ENCODE peak calls at places on chromosomes 1 and 21, in eight cellular contexts. One of them, this sample, is unnamed.

GRCh38 chr1:183039985-183040447 is 16.8 kb downstream of the LAMC1 start:
- DNase-seq in colonic mucosa: no peak
- DNase-seq in GM23248: peak; percentile 86
- DNase-seq in IMR-90: peak; percentile 88
- DNase-seq in GM12878: no peak
- DNase-seq in PC-3: no peak
- DNase-seq in mammary epithelial cell: peak; percentile 56
- DNase-seq in HepG2: no peak
- DNase-seq in this sample: peak; percentile 81

GRCh38 chr1:43357251-43357650 is 1.5 kb upstream of the CDC20 start:
- DNase-seq in colonic mucosa: no peak
- DNase-seq in GM23248: no peak
- DNase-seq in IMR-90: peak; percentile 70
- DNase-seq in GM12878: no peak
- DNase-seq in HepG2: no peak
- DNase-seq in PC-3: no peak
- DNase-seq in mammary epithelial cell: no peak
- DNase-seq in this sample: no peak

GRCh38 chr1:202200669-202201068 is 7.1 kb downstream of the LGR6 start:
- DNase-seq in HepG2: no peak
- DNase-seq in colonic mucosa: no peak
- DNase-seq in PC-3: no peak
- DNase-seq in GM23248: no peak
- DNase-seq in mammary epithelial cell: no peak
- DNase-seq in GM12878: no peak
- DNase-seq in IMR-90: no peak
- DNase-seq in this sample: no peak

GRCh38 chr1:196059210-196059609 is 549.0 kb downstream of the KCNT2 start:
- DNase-seq in IMR-90: no peak
- DNase-seq in GM23248: no peak
- DNase-seq in GM12878: no peak
- DNase-seq in HepG2: no peak
- DNase-seq in colonic mucosa: no peak
- DNase-seq in mammary epithelial cell: no peak
- DNase-seq in PC-3: peak; percentile 7
- DNase-seq in this sample: no peak

GRCh38 chr21:39774252-39774651 is 29.3 kb downstream of the IGSF5 start:
- DNase-seq in HepG2: no peak
- DNase-seq in GM12878: no peak
- DNase-seq in IMR-90: no peak
- DNase-seq in mammary epithelial cell: no peak
- DNase-seq in PC-3: no peak
- DNase-seq in GM23248: no peak
- DNase-seq in colonic mucosa: no peak
- DNase-seq in this sample: no peak

GRCh38 chr1:179164494-179164893 is 65.0 kb downstream of the ABL2 start:
- DNase-seq in mammary epithelial cell: peak; percentile 91
- DNase-seq in PC-3: peak; percentile 78
- DNase-seq in GM23248: peak; percentile 58
- DNase-seq in HepG2: peak; percentile 45
- DNase-seq in GM12878: no peak
- DNase-seq in colonic mucosa: no peak
- DNase-seq in IMR-90: peak; percentile 84
- DNase-seq in this sample: peak; percentile 24

GRCh38 chr1:203129501-203130231 is 2.1 kb downstream of the ADORA1 start:
- DNase-seq in GM23248: peak; percentile 11
- DNase-seq in PC-3: no peak
- DNase-seq in GM12878: no peak
- DNase-seq in HepG2: no peak
- DNase-seq in mammary epithelial cell: no peak
- DNase-seq in colonic mucosa: no peak
- DNase-seq in IMR-90: no peak
- DNase-seq in this sample: no peak

GRCh38 chr1:162536511-162536910 is 25.0 kb upstream of the UAP1 start:
- DNase-seq in HepG2: no peak
- DNase-seq in colonic mucosa: no peak
- DNase-seq in GM23248: peak; percentile 67
- DNase-seq in GM12878: no peak
- DNase-seq in IMR-90: peak; percentile 59
- DNase-seq in mammary epithelial cell: peak; percentile 63
- DNase-seq in PC-3: peak; percentile 57
- DNase-seq in this sample: peak; percentile 55

GRCh38 chr1:201026746-201027145 is 3.2 kb upstream of the KIF21B start:
- DNase-seq in IMR-90: no peak
- DNase-seq in PC-3: no peak
- DNase-seq in GM12878: no peak
- DNase-seq in GM23248: no peak
- DNase-seq in colonic mucosa: no peak
- DNase-seq in HepG2: no peak
- DNase-seq in mammary epithelial cell: no peak
- DNase-seq in this sample: no peak

GRCh38 chr1:185964946-185965345 is 230.8 kb downstream of the HMCN1 start:
- DNase-seq in GM12878: no peak
- DNase-seq in HepG2: no peak
- DNase-seq in mammary epithelial cell: no peak
- DNase-seq in GM23248: no peak
- DNase-seq in PC-3: no peak
- DNase-seq in colonic mucosa: no peak
- DNase-seq in IMR-90: peak; percentile 29
- DNase-seq in this sample: no peak

GRCh38 chr1:244150071-244150470 is 99.0 kb downstream of the ZBTB18 start:
- DNase-seq in GM12878: no peak
- DNase-seq in GM23248: peak; percentile 59
- DNase-seq in IMR-90: peak; percentile 32
- DNase-seq in PC-3: no peak
- DNase-seq in mammary epithelial cell: no peak
- DNase-seq in HepG2: no peak
- DNase-seq in colonic mucosa: no peak
- DNase-seq in this sample: peak; percentile 9
- H3K9ac ChIP-seq in GM12878: no peak overlapping the region
- H3K9ac ChIP-seq in GM23248: no peak overlapping the region
- H3K9ac ChIP-seq in IMR-90: no peak overlapping the region
- H3K9ac ChIP-seq in PC-3: no peak overlapping the region
- H3K9ac ChIP-seq in mammary epithelial cell: no peak overlapping the region
- H3K9ac ChIP-seq in HepG2: no peak overlapping the region
- H3K9ac ChIP-seq in colonic mucosa: no peak overlapping the region
- H3K9ac ChIP-seq in this sample: no peak overlapping the region

GRCh38 chr1:56301791-56302190 is 277.6 kb downstream of the PLPP3 start:
- DNase-seq in GM12878: no peak
- DNase-seq in GM23248: peak; percentile 67
- DNase-seq in IMR-90: peak; percentile 95
- DNase-seq in HepG2: no peak
- DNase-seq in mammary epithelial cell: no peak
- DNase-seq in PC-3: peak; percentile 85
- DNase-seq in colonic mucosa: no peak
- DNase-seq in this sample: peak; percentile 87

GRCh38 chr1:56295949-56296929 is 283.1 kb downstream of the PLPP3 start:
- DNase-seq in HepG2: no peak
- DNase-seq in PC-3: no peak
- DNase-seq in GM12878: peak; percentile 5
- DNase-seq in mammary epithelial cell: no peak
- DNase-seq in colonic mucosa: no peak
- DNase-seq in IMR-90: no peak
- DNase-seq in GM23248: no peak
- DNase-seq in this sample: no peak

GRCh38 chr1:56298866-56299265 is 280.5 kb downstream of the PLPP3 start:
- DNase-seq in mammary epithelial cell: no peak
- DNase-seq in IMR-90: no peak
- DNase-seq in GM23248: no peak
- DNase-seq in GM12878: no peak
- DNase-seq in colonic mucosa: no peak
- DNase-seq in HepG2: no peak
- DNase-seq in PC-3: no peak
- DNase-seq in this sample: no peak

GRCh38 chr1:56297948-56298347 is 281.4 kb downstream of the PLPP3 start:
- DNase-seq in GM12878: no peak
- DNase-seq in PC-3: no peak
- DNase-seq in HepG2: peak; percentile 83
- DNase-seq in colonic mucosa: no peak
- DNase-seq in mammary epithelial cell: no peak
- DNase-seq in GM23248: no peak
- DNase-seq in IMR-90: no peak
- DNase-seq in this sample: no peak

DNA sequence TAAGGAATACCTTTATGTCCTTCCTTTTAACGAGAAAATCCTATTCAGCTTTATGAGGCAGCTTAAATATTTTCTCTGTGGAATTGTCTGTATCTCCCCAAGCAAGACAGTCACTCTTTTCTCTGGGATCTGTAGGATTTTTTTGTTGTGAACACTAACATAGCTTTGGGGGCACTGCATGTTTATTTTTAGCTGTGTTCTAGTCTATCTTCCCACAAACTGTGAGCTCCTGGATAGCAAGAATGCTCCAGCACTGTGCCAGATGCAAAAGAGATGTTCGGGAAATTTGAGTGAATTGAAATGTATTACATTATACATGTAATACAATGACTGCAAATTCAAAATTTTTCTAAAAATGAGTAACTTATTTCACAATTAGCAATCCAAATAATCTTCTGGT is 282.2 kb downstream of the PLPP3 start:
- DNase-seq in GM12878: no peak
- DNase-seq in PC-3: no peak
- DNase-seq in colonic mucosa: no peak
- DNase-seq in HepG2: no peak
- DNase-seq in mammary epithelial cell: no peak
- DNase-seq in GM23248: peak; percentile 8
- DNase-seq in IMR-90: no peak
- DNase-seq in this sample: peak; percentile 6
- H3K9ac ChIP-seq in GM12878: no peak overlapping the region
- H3K9ac ChIP-seq in PC-3: no peak overlapping the region
- H3K9ac ChIP-seq in colonic mucosa: no peak overlapping the region
- H3K9ac ChIP-seq in HepG2: no peak overlapping the region
- H3K9ac ChIP-seq in mammary epithelial cell: no peak overlapping the region
- H3K9ac ChIP-seq in GM23248: no peak overlapping the region
- H3K9ac ChIP-seq in IMR-90: no peak overlapping the region
- H3K9ac ChIP-seq in this sample: no peak overlapping the region

GRCh38 chr21:42122808-42123207 is 51.7 kb downstream of the UMODL1 start:
- DNase-seq in GM12878: no peak
- DNase-seq in GM23248: no peak
- DNase-seq in PC-3: no peak
- DNase-seq in colonic mucosa: no peak
- DNase-seq in IMR-90: no peak
- DNase-seq in HepG2: no peak
- DNase-seq in mammary epithelial cell: no peak
- DNase-seq in this sample: no peak

GRCh38 chr21:42125571-42126544 is 54.7 kb downstream of the UMODL1 start:
- DNase-seq in HepG2: peak; percentile 39
- DNase-seq in colonic mucosa: no peak
- DNase-seq in IMR-90: peak; percentile 59
- DNase-seq in GM23248: peak; percentile 54
- DNase-seq in mammary epithelial cell: no peak
- DNase-seq in PC-3: peak; percentile 64
- DNase-seq in GM12878: no peak
- DNase-seq in this sample: peak; percentile 60

GRCh38 chr21:42123509-42123908 is 52.4 kb downstream of the UMODL1 start:
- DNase-seq in colonic mucosa: no peak
- DNase-seq in IMR-90: no peak
- DNase-seq in HepG2: no peak
- DNase-seq in PC-3: no peak
- DNase-seq in mammary epithelial cell: no peak
- DNase-seq in GM12878: no peak
- DNase-seq in GM23248: no peak
- DNase-seq in this sample: no peak

GRCh38 chr21:42124081-42124480 is 53.0 kb downstream of the UMODL1 start:
- DNase-seq in PC-3: no peak
- DNase-seq in mammary epithelial cell: no peak
- DNase-seq in GM12878: no peak
- DNase-seq in IMR-90: no peak
- DNase-seq in GM23248: no peak
- DNase-seq in HepG2: no peak
- DNase-seq in colonic mucosa: no peak
- DNase-seq in this sample: no peak

DNA sequence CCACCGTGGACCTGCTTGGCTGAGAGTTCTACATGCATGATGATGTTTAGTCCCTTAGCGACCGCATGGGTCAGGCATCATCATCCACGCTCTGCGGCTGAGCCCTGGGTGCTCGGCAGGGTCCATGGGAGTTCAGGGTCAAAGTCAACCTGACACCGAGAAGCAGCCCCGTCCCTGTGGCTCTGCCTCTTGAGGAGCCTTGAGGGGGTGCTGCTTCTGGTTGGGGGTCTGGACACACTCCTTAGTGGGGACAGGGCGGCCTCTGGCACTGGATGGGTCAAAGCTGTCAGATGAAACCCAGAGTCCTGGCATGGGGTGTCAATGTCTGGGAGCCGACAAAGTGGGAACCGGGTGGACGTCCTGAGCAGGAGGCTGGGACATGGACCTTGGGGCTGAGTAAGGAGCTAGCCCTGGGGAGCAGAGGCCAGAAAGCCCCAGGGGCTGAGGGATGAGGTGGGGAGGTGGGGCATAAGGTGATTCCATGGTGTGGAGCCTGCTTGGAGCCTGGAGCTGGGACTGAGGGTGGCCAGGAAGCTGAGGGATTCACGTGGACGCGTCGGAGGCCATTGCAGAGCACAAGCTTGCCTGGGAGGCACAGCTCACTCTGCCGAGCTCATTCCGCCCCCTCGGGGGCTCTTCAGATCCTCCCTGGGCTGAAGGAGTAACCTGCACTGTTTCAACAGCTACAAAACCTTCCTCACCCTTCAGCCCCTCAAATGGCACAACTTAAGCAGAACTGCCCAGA is 53.9 kb downstream of the UMODL1 start:
- DNase-seq in GM23248: no peak
- DNase-seq in HepG2: no peak
- DNase-seq in PC-3: no peak
- DNase-seq in colonic mucosa: no peak
- DNase-seq in IMR-90: no peak
- DNase-seq in mammary epithelial cell: no peak
- DNase-seq in GM12878: no peak
- DNase-seq in this sample: no peak
- H3K9ac ChIP-seq in GM23248: no peak overlapping the region
- H3K9ac ChIP-seq in HepG2: no peak overlapping the region
- H3K9ac ChIP-seq in PC-3: no peak overlapping the region
- H3K9ac ChIP-seq in colonic mucosa: no peak overlapping the region
- H3K9ac ChIP-seq in IMR-90: no peak overlapping the region
- H3K9ac ChIP-seq in mammary epithelial cell: no peak overlapping the region
- H3K9ac ChIP-seq in GM12878: no peak overlapping the region
- H3K9ac ChIP-seq in this sample: no peak overlapping the region

GRCh38 chr1:12127206-12127810 is 39.5 kb upstream of the TNFRSF1B start:
- DNase-seq in PC-3: no peak
- DNase-seq in HepG2: no peak
- DNase-seq in GM23248: no peak
- DNase-seq in GM12878: no peak
- DNase-seq in IMR-90: no peak
- DNase-seq in mammary epithelial cell: no peak
- DNase-seq in colonic mucosa: no peak
- DNase-seq in this sample: no peak

GRCh38 chr1:12128120-12128519 is 38.7 kb upstream of the TNFRSF1B start:
- DNase-seq in IMR-90: no peak
- DNase-seq in HepG2: no peak
- DNase-seq in PC-3: no peak
- DNase-seq in GM12878: no peak
- DNase-seq in GM23248: no peak
- DNase-seq in mammary epithelial cell: no peak
- DNase-seq in colonic mucosa: no peak
- DNase-seq in this sample: no peak

GRCh38 chr1:12129624-12130023 is 37.2 kb upstream of the TNFRSF1B start:
- DNase-seq in GM23248: no peak
- DNase-seq in mammary epithelial cell: no peak
- DNase-seq in colonic mucosa: no peak
- DNase-seq in IMR-90: no peak
- DNase-seq in GM12878: no peak
- DNase-seq in PC-3: no peak
- DNase-seq in HepG2: no peak
- DNase-seq in this sample: no peak

GRCh38 chr1:12132078-12132477 is 34.7 kb upstream of the TNFRSF1B start:
- DNase-seq in HepG2: no peak
- DNase-seq in IMR-90: peak; percentile 57
- DNase-seq in PC-3: peak; percentile 99
- DNase-seq in mammary epithelial cell: peak; percentile 96
- DNase-seq in colonic mucosa: no peak
- DNase-seq in GM23248: peak; percentile 93
- DNase-seq in GM12878: no peak
- DNase-seq in this sample: peak; percentile 67

GRCh38 chr1:12130466-12131130 is 36.2 kb upstream of the TNFRSF1B start:
- DNase-seq in IMR-90: no peak
- DNase-seq in GM23248: no peak
- DNase-seq in HepG2: peak; percentile 31
- DNase-seq in GM12878: no peak
- DNase-seq in PC-3: no peak
- DNase-seq in mammary epithelial cell: no peak
- DNase-seq in colonic mucosa: no peak
- DNase-seq in this sample: no peak
- H3K9ac ChIP-seq in IMR-90: no peak overlapping the region
- H3K9ac ChIP-seq in GM23248: no peak overlapping the region
- H3K9ac ChIP-seq in HepG2: no peak overlapping the region
- H3K9ac ChIP-seq in GM12878: no peak overlapping the region
- H3K9ac ChIP-seq in PC-3: no peak overlapping the region
- H3K9ac ChIP-seq in mammary epithelial cell: no peak overlapping the region
- H3K9ac ChIP-seq in colonic mucosa: no peak overlapping the region
- H3K9ac ChIP-seq in this sample: no peak overlapping the region